ENCODE peak calls at places on chromosomes 4 and X, in seven cellular contexts. S is M059J; G is AG04449; Y is NCI-H1694; D is effector CD4-positive, alpha-beta T cell; E is mesothelial cell of epicardium; T is non-pigmented ciliary epithelial cell. X is an unnamed sample.

GRCh38 chrX:127726227-127726626 is 326.0 kb downstream of the ACTRT1 start:
- DNase-seq in D (no peak), S (no peak), Y (no peak), T (no peak), G (no peak), E (no peak), X (no peak)

GRCh38 chr4:57018930-57019329 is 40.2 kb downstream of the POLR2B start:
- DNase-seq in D (no peak), Y (no peak), S (no peak), T (no peak), E (no peak), G (no peak), X (no peak)

GRCh38 chrX:148441387-148441786 is 59.0 kb upstream of the AFF2 start:
- DNase-seq in G (no peak), D (no peak), Y (no peak), S (no peak), T (no peak), E (no peak), X (no peak)

GRCh38 chr4:83780334-83780733 is 244.4 kb downstream of the GPAT3 start:
- DNase-seq in D (no peak), T (no peak), E (no peak), S (peak; percentile 2), Y (no peak), G (no peak), X (no peak)

GRCh38 chr4:61540944-61541343 is 340.8 kb downstream of the ADGRL3 start:
- DNase-seq in E (no peak), Y (no peak), S (no peak), D (no peak), G (no peak), T (no peak), X (no peak)

GRCh38 chr4:70838972-70839536 is 636 bp downstream of the GRSF1 start:
- DNase-seq in D (peak; percentile 54), E (peak; percentile 50), Y (no peak), G (no peak), T (no peak), S (peak; percentile 56), X (peak; percentile 54)

GRCh38 chrX:115030635-115031034 is 13.2 kb upstream of the IL13RA2 start:
- DNase-seq in G (no peak), S (no peak), E (no peak), T (no peak), D (no peak), Y (no peak), X (no peak)

GRCh38 chr4:20253799-20254409 is 2.2 kb downstream of the SLIT2 start:
- DNase-seq in S (peak; percentile 55), G (no peak), T (no peak), D (no peak), E (peak; percentile 18), Y (no peak), X (no peak)

GRCh38 chr4:120544838-120545237 is 377.7 kb downstream of the PRDM5 start:
- DNase-seq in Y (no peak), D (no peak), T (no peak), S (peak; percentile 6), E (no peak), G (no peak), X (no peak)

GRCh38 chr4:21507439-21507838 is 441.1 kb downstream of the KCNIP4 start:
- DNase-seq in T (no peak), D (no peak), Y (no peak), E (no peak), G (no peak), S (peak; percentile 35), X (no peak)

GRCh38 chr4:42397635-42398447 is 553 bp downstream of the SHISA3 start:
- DNase-seq in G (no peak), S (peak; percentile 32), D (no peak), E (peak; percentile 25), T (no peak), Y (no peak), X (no peak)

GRCh38 chrX:119391279-119391678 is 7.9 kb upstream of the SLC25A43 start:
- DNase-seq in D (no peak), S (peak; percentile 64), Y (no peak), G (no peak), E (no peak), T (no peak), X (no peak)

GRCh38 chr4:28357985-28358384 is 1497.3 kb downstream of the STIM2 start:
- DNase-seq in Y (no peak), S (peak; percentile 19), E (no peak), T (no peak), D (no peak), G (no peak), X (no peak)

X was measured in activated T-cell treated with anti-CD3 and anti-CD28 coated beads for 4 hours.